ENCODE peak calls at places on chromosomes 4 and X, in seven cellular contexts. K is mesenchymal stem cell, O is IMR-90, I is mesendoderm, Q is neuronal stem cell, N is H9, V is H1. M is an unnamed sample. For H3K27me3 and H3K4me1, the result is how much of the 10 kb centered on the place peaks cover.

GRCh38 chr4:113849771-113850170 is 88.2 kb upstream of the CAMK2D start:
- DNase-seq in O (peak), N (no peak), Q (no peak), I (no peak), K (no peak), V (no peak), M (no peak)

GRCh38 chr4:152479428-152480026 is 56.4 kb downstream of the FBXW7 start:
- DNase-seq in I (no peak), Q (no peak), O (peak), V (no peak), N (no peak), K (peak), M (peak)

GRCh38 chrX:71859637-71860036 is 51.0 kb upstream of the NHSL2 start:
- DNase-seq in K (peak), I (peak), N (no peak), O (peak), Q (peak), V (no peak), M (peak)

GRCh38 chrX:105618393-105619101 is 203.8 kb upstream of the NRK start:
- DNase-seq in I (no peak), N (no peak), K (no peak), Q (no peak), O (no peak), V (no peak), M (no peak)

GRCh38 chrX:125646195-125646594 is 326.5 kb downstream of the TEX13C start:
- DNase-seq in Q (no peak), V (no peak), O (no peak), I (no peak), N (no peak), K (no peak), M (peak)

GRCh38 chrX:35562395-35562794 is 235.7 kb upstream of the MAGEB16 start:
- DNase-seq in O (no peak), N (peak), K (no peak), Q (peak), V (peak), I (peak), M (no peak)

GRCh38 chrX:80648023-80648422 is 161.7 kb downstream of the BRWD3 start:
- DNase-seq in Q (peak), O (no peak), V (no peak), I (peak), K (peak), N (no peak), M (no peak)

GRCh38 chr4:11397146-11397545 is 31.5 kb downstream of the HS3ST1 start:
- DNase-seq in O (no peak), I (peak), N (no peak), V (no peak), Q (no peak), K (no peak), M (peak)

GRCh38 chrX:41381685-41382084 is 47.7 kb downstream of the DDX3X start:
- DNase-seq in I (peak), K (peak), O (peak), V (peak), Q (no peak), N (peak), M (peak)

GRCh38 chrX:132004728-132005127 is 18.4 kb upstream of the STK26 start:
- DNase-seq in V (no peak), N (no peak), Q (no peak), K (peak), I (no peak), O (no peak), M (peak)
- H3K18ac ChIP-seq in V (no peak), N (no peak), Q (no peak), K (no peak), I (no peak), O (no peak), M (no peak)

GRCh38 chr4:173530326-173531062 is 465 bp upstream of the HAND2 start:
- DNase-seq in O (no peak), K (no peak), N (no peak), Q (no peak), I (no peak), V (no peak), M (no peak)
- H3K27me3 ChIP-seq in O (half or more), K (under half), N (half or more), Q (half or more), I (half or more), V (half or more), M (half or more)

GRCh38 chr4:74456056-74456744 is 11.3 kb downstream of the AREG start:
- DNase-seq in N (no peak), Q (no peak), V (no peak), K (no peak), I (peak), O (no peak), M (no peak)

GRCh38 chr4:74456849-74457395 is 12.0 kb downstream of the AREG start:
- DNase-seq in Q (no peak), I (no peak), N (no peak), O (no peak), V (no peak), K (no peak), M (no peak)

GRCh38 chr4:74453037-74453635 is 8.2 kb downstream of the AREG start:
- DNase-seq in I (no peak), Q (no peak), O (no peak), K (no peak), N (no peak), V (no peak), M (no peak)

GRCh38 chr4:74455361-74456055 is 10.6 kb downstream of the AREG start:
- DNase-seq in I (no peak), V (no peak), K (no peak), Q (no peak), N (no peak), O (no peak), M (no peak)

DNA sequence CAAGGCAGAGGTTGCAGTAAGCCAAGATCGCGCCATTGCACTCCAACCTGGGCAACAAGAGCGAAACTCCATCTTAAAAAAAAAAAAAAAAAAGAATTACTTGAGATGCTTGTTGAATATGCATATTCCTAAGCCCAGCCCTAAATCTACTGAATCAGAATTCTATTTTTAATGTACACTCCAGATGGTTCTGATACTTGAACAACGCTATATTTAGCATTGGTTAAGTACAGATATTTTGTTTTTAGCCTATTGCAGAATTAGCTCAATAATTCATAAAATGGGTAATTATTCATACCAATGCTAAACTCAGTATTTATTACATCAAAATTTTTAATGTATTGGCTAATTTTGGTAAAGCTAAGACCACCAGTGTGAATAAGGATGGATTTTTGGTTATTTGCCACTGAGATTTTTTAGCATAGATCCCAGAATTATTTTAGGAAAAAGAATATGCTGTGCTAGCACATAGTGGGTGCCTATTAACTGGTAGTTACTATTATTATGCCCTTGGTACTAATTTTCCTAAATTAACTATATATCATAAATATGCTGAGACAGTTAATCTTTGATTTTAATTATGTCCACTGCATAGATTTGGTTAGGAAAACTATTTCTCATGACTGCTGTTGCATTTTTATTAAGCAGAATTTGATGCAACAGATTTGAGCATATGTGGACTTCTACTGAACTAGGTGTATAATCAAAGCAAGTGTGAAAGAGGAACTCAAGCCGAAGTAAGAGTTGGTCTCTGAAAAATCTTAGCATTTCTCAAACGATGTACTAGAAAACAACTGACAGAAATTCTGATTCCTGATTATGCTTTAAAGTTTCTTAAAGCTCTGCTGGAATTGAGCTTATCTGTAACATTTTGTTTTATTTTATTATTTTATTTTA is 9.2 kb downstream of the AREG start:
- DNase-seq in N (no peak), K (no peak), V (no peak), Q (no peak), O (no peak), I (no peak), M (no peak)
- H3K4me1 ChIP-seq in N (under half), K (under half), V (under half), Q (under half), O (under half), I (under half), M (under half)

GRCh38 chrX:6026980-6027379 is 201.7 kb downstream of the NLGN4X start:
- DNase-seq in I (peak), N (no peak), K (no peak), O (no peak), Q (peak), V (no peak), M (no peak)
- H3K18ac ChIP-seq in I (no peak), N (no peak), K (no peak), O (no peak), Q (no peak), V (no peak), M (no peak)

DNA sequence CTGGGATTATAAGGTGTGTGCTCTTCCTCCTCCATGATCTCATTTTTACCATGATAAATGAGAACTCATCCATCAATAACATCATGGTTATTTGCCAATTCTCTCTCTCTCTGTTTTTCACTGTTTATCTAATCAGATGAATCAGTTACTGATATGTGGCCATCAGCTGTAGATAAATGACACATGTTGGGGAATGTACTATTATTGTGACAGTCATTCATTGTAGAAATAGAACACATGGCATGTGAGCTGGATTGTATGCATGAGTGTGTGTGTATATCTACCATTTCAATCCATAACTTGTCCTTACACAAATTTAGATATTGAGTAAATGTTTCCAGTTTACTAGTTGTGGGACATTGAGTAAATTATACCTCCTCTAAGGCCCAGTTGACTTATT is 53.0 kb downstream of the OSTC start:
- DNase-seq in O (no peak), K (no peak), I (no peak), N (no peak), Q (no peak), V (no peak), M (peak)
- H3K27me3 ChIP-seq in O (under half), K (under half), I (under half), N (under half), Q (under half), V (under half), M (under half)

GRCh38 chrX:6029014-6029413 is 199.7 kb downstream of the NLGN4X start:
- DNase-seq in I (no peak), O (no peak), K (no peak), N (no peak), Q (no peak), V (no peak), M (no peak)

GRCh38 chrX:6021316-6022091 is 207.2 kb downstream of the NLGN4X start:
- DNase-seq in O (peak), N (peak), Q (peak), V (no peak), I (peak), K (peak), M (peak)

GRCh38 chrX:6024204-6024603 is 204.5 kb downstream of the NLGN4X start:
- DNase-seq in O (no peak), I (peak), Q (no peak), N (no peak), K (peak), V (no peak), M (peak)

DNA sequence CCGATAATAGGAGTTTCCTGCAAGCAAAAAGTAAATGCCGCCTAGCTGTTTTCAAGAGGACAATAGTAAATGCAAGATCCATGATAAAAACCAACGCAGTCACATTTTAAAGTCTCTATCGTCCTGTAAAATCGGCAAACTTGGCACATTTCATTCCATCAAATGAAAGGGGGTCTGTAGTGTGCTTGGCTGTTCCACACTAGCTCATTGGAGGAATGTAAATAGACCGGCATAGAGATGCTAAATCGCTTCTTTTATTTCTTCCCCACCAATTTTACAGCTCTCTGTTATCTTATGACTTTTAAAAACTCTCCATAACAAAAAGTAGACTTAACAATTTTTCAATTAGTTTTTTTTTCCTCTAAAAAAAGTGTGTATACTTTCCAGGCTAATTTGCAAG is 202.2 kb downstream of the NLGN4X start:
- DNase-seq in N (no peak), K (no peak), Q (no peak), V (no peak), I (no peak), O (no peak), M (no peak)
- H3K4me1 ChIP-seq in N (under half), K (under half), Q (under half), V (under half), I (under half), O (under half), M (under half)

GRCh38 chr4:88730811-88731210 is 33.2 kb upstream of the NAP1L5 start:
- DNase-seq in Q (no peak), N (no peak), O (no peak), V (no peak), K (no peak), I (no peak), M (no peak)

GRCh38 chr4:88725143-88725542 is 27.5 kb upstream of the NAP1L5 start:
- DNase-seq in K (no peak), O (no peak), I (peak), V (no peak), Q (no peak), N (no peak), M (no peak)

GRCh38 chr4:88729146-88729755 is 31.6 kb upstream of the NAP1L5 start:
- DNase-seq in K (no peak), O (no peak), I (no peak), Q (no peak), V (no peak), N (no peak), M (no peak)

GRCh38 chr4:88725986-88726385 is 28.4 kb upstream of the NAP1L5 start:
- DNase-seq in I (no peak), Q (no peak), K (no peak), N (no peak), V (no peak), O (peak), M (no peak)

GRCh38 chr4:88728146-88728545 is 30.5 kb upstream of the NAP1L5 start:
- DNase-seq in V (no peak), I (no peak), K (no peak), O (no peak), Q (no peak), N (no peak), M (no peak)
- H3K18ac ChIP-seq in V (no peak), I (no peak), K (no peak), O (no peak), Q (no peak), N (no peak), M (no peak)

GRCh38 chrX:633043-633654 is 2.6 kb downstream of the SHOX start:
- DNase-seq in I (no peak), V (no peak), N (no peak), O (no peak), Q (no peak), K (no peak), M (no peak)
- H3K27me3 ChIP-seq in I (half or more), V (half or more), N (half or more), O (under half), Q (half or more), K (half or more), M (half or more)